ENCODE peak calls at places on chromosomes 13 and 19, in nine cellular contexts. I is activated CD8-positive, alpha-beta T cell treated with anti-CD3 and anti-CD28 coated beads for 36 hours; R is H4; T is kidney epithelial cell; J is activated naive CD4-positive, alpha-beta T cell treated with anti-CD3 and anti-CD28 coated beads, Interleukin-2, amount 50 U/mL, for 16 hours; F is stomach; E is NCI-H1092; W is mesenchymal stem cell; Z is immature natural killer cell. K is an unnamed sample.

GRCh38 chr13:113898391-113898790 is 34.5 kb upstream of the GAS6 start:
- DNase-seq in Z (no peak), F (no peak), R (no peak), I (no peak), T (no peak), J (no peak), W (no peak), E (no peak), K (no peak)

GRCh38 chr19:3118232-3119070 is 17.4 kb upstream of the GNA15 start:
- DNase-seq in I (no peak), Z (no peak), W (no peak), T (no peak), E (no peak), R (no peak), F (no peak), J (no peak), K (no peak)

GRCh38 chr13:42720116-42720857 is 61.1 kb upstream of the FAM216B start:
- DNase-seq in R (peak), Z (no peak), F (peak), J (no peak), W (peak), T (peak), I (peak), E (no peak), K (no peak)

GRCh38 chr19:29262085-29262484 is 49.1 kb upstream of the UQCRFS1 start:
- DNase-seq in W (no peak), J (no peak), R (no peak), E (no peak), F (no peak), I (no peak), T (no peak), Z (no peak), K (no peak)

GRCh38 chr13:75217949-75218348 is 264.0 kb downstream of the TBC1D4 start:
- DNase-seq in W (peak), I (no peak), R (peak), J (no peak), E (no peak), T (peak), Z (no peak), F (no peak), K (no peak)

GRCh38 chr13:40981361-40981760 is 37.8 kb downstream of the ELF1 start:
- DNase-seq in R (no peak), Z (peak), I (no peak), E (no peak), W (peak), T (no peak), J (no peak), F (no peak), K (no peak)

GRCh38 chr13:110308377-110309158 is 1.5 kb downstream of the COL4A2 start:
- DNase-seq in I (no peak), E (no peak), W (peak), R (no peak), T (no peak), Z (no peak), J (no peak), F (no peak), K (no peak)

GRCh38 chr19:42479736-42480135 is 37.0 kb upstream of the CXCL17 start:
- DNase-seq in W (no peak), J (no peak), E (no peak), R (no peak), T (no peak), I (no peak), Z (no peak), F (no peak), K (no peak)

GRCh38 chr19:49533551-49534488 is 6.0 kb downstream of the RCN3 start:
- DNase-seq in T (no peak), F (peak), R (peak), I (peak), J (peak), W (peak), E (no peak), Z (peak), K (peak)

GRCh38 chr13:55341891-55342290 is 1798.8 kb upstream of the PRR20A start:
- DNase-seq in R (no peak), E (no peak), W (no peak), T (no peak), Z (no peak), I (no peak), J (no peak), F (no peak), K (no peak)

GRCh38 chr19:677601-678380 is 1.6 kb downstream of the FSTL3 start:
- DNase-seq in T (no peak), F (no peak), J (no peak), E (no peak), R (peak), W (peak), I (no peak), Z (no peak), K (no peak)

GRCh38 chr13:83880275-83881027 is 1.8 kb downstream of the SLITRK1 start:
- DNase-seq in J (no peak), E (peak), R (no peak), Z (no peak), W (no peak), I (no peak), T (no peak), F (no peak), K (no peak)

GRCh38 chr13:113023217-113023597 is 54.2 kb downstream of the MCF2L start:
- DNase-seq in I (no peak), W (peak), R (no peak), E (no peak), T (no peak), Z (no peak), J (no peak), F (no peak), K (no peak)

GRCh38 chr13:32585625-32586021 is 629 bp upstream of the PDS5B start:
- DNase-seq in F (no peak), R (peak), E (no peak), W (no peak), J (no peak), I (no peak), Z (no peak), T (no peak), K (peak)

GRCh38 chr13:34416833-34417425 is 525.1 kb upstream of the NBEA start:
- DNase-seq in R (peak), F (no peak), W (no peak), J (no peak), E (peak), T (no peak), Z (no peak), I (no peak), K (no peak)

GRCh38 chr19:6249296-6249695 is 30.5 kb downstream of the MLLT1 start:
- DNase-seq in Z (no peak), I (no peak), T (no peak), R (no peak), W (peak), F (no peak), J (no peak), E (no peak), K (no peak)

K was measured in GM06990.